ENCODE peak calls at places on chromosome 11, in seven cellular contexts. One of them, this sample, is unnamed.

GRCh38 chr11:77593883-77594282 is 4.1 kb downstream of the AQP11 start:
- DNase-seq in HCT116: no peak
- DNase-seq in HepG2: peak
- DNase-seq in GM12892: no peak
- DNase-seq in suprapubic skin: no peak
- DNase-seq in SK-N-SH: no peak
- DNase-seq in sigmoid colon: no peak
- DNase-seq in this sample: no peak

GRCh38 chr11:113817162-113817561 is 37.6 kb downstream of the CLDN25 start:
- DNase-seq in SK-N-SH: no peak
- DNase-seq in sigmoid colon: no peak
- DNase-seq in GM12892: no peak
- DNase-seq in HepG2: no peak
- DNase-seq in HCT116: no peak
- DNase-seq in suprapubic skin: no peak
- DNase-seq in this sample: no peak

GRCh38 chr11:3105791-3106735 is 48.8 kb upstream of the CARS1 start:
- DNase-seq in HCT116: no peak
- DNase-seq in SK-N-SH: peak
- DNase-seq in suprapubic skin: peak
- DNase-seq in sigmoid colon: peak
- DNase-seq in GM12892: no peak
- DNase-seq in HepG2: no peak
- DNase-seq in this sample: peak

GRCh38 chr11:28123151-28123571 is 15.0 kb downstream of the METTL15 start:
- DNase-seq in SK-N-SH: no peak
- DNase-seq in suprapubic skin: no peak
- DNase-seq in GM12892: no peak
- DNase-seq in sigmoid colon: no peak
- DNase-seq in HCT116: no peak
- DNase-seq in HepG2: peak
- DNase-seq in this sample: no peak

GRCh38 chr11:126488591-126489370 is 133.3 kb downstream of the ST3GAL4 start:
- DNase-seq in HCT116: no peak
- DNase-seq in SK-N-SH: no peak
- DNase-seq in HepG2: no peak
- DNase-seq in sigmoid colon: peak
- DNase-seq in suprapubic skin: no peak
- DNase-seq in GM12892: no peak
- DNase-seq in this sample: peak

GRCh38 chr11:65491163-65491465 is 7.7 kb upstream of the MALAT1 start:
- DNase-seq in suprapubic skin: peak
- DNase-seq in SK-N-SH: no peak
- DNase-seq in GM12892: no peak
- DNase-seq in HCT116: no peak
- DNase-seq in HepG2: no peak
- DNase-seq in sigmoid colon: peak
- DNase-seq in this sample: no peak

GRCh38 chr11:1341928-1342524 is 32.6 kb upstream of the TOLLIP start:
- DNase-seq in HCT116: no peak
- DNase-seq in HepG2: no peak
- DNase-seq in suprapubic skin: no peak
- DNase-seq in sigmoid colon: peak
- DNase-seq in SK-N-SH: no peak
- DNase-seq in GM12892: no peak
- DNase-seq in this sample: no peak

GRCh38 chr11:12184696-12185095 is 74.3 kb downstream of the MICAL2 start:
- DNase-seq in HepG2: no peak
- DNase-seq in sigmoid colon: no peak
- DNase-seq in HCT116: no peak
- DNase-seq in GM12892: no peak
- DNase-seq in suprapubic skin: no peak
- DNase-seq in SK-N-SH: no peak
- DNase-seq in this sample: no peak

GRCh38 chr11:19597194-19597593 is 115.4 kb upstream of the NAV2 start:
- DNase-seq in HCT116: no peak
- DNase-seq in SK-N-SH: peak
- DNase-seq in HepG2: no peak
- DNase-seq in sigmoid colon: no peak
- DNase-seq in suprapubic skin: no peak
- DNase-seq in GM12892: no peak
- DNase-seq in this sample: no peak

GRCh38 chr11:63933459-63933858 is 5.3 kb upstream of the NAA40 start:
- DNase-seq in HepG2: no peak
- DNase-seq in suprapubic skin: no peak
- DNase-seq in SK-N-SH: no peak
- DNase-seq in HCT116: no peak
- DNase-seq in sigmoid colon: no peak
- DNase-seq in GM12892: no peak
- DNase-seq in this sample: no peak

GRCh38 chr11:128210148-128210940 is 377.0 kb downstream of the ETS1 start:
- DNase-seq in HCT116: peak
- DNase-seq in sigmoid colon: no peak
- DNase-seq in HepG2: peak
- DNase-seq in SK-N-SH: no peak
- DNase-seq in GM12892: no peak
- DNase-seq in suprapubic skin: no peak
- DNase-seq in this sample: peak

GRCh38 chr11:112394304-112394703 is 133.6 kb upstream of the PLET1 start:
- DNase-seq in HCT116: no peak
- DNase-seq in SK-N-SH: no peak
- DNase-seq in HepG2: no peak
- DNase-seq in GM12892: no peak
- DNase-seq in sigmoid colon: no peak
- DNase-seq in suprapubic skin: no peak
- DNase-seq in this sample: no peak

GRCh38 chr11:31487848-31488247 is 21.6 kb downstream of the IMMP1L start:
- DNase-seq in HepG2: peak
- DNase-seq in sigmoid colon: no peak
- DNase-seq in HCT116: peak
- DNase-seq in suprapubic skin: no peak
- DNase-seq in GM12892: no peak
- DNase-seq in SK-N-SH: peak
- DNase-seq in this sample: no peak

DNA sequence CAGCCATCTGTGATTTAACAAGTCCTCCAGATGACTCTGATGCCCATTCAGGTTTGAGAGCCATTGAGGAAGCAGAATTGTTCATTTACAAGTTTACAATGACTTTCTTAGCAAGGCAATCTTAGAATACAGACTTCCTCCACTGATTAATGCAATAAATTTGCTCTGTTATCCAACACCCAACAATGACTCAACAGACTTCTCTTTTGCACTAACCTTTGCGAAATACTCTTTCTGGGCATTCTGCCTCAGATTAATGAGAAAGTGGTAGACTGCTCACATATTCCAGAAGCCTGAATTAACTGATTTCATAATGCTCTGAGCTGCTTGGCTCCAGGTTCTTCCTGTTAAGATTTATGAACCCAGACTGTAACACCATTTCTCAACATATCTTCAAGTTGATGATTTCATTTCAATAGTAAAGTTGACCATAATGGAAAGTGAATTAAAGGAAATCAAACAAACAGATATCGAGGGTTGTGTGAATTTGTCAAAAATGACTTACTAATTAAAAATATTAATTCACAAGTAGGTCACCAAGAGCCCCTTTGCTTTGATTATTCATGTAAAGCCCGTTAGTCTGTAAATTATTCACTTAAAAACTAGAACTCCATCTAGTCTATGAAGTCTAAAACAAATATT is 70.5 kb upstream of the BLID start:
- DNase-seq in SK-N-SH: no peak
- DNase-seq in HepG2: no peak
- DNase-seq in GM12892: no peak
- DNase-seq in HCT116: peak
- DNase-seq in sigmoid colon: no peak
- DNase-seq in suprapubic skin: no peak
- DNase-seq in this sample: no peak
- TF ChIP-seq POLR2AphosphoS5 in SK-N-SH: no peak
- TF ChIP-seq POLR2AphosphoS5 in HepG2: no peak
- TF ChIP-seq POLR2AphosphoS5 in GM12892: no peak
- TF ChIP-seq POLR2AphosphoS5 in HCT116: peak
- TF ChIP-seq POLR2AphosphoS5 in sigmoid colon: peak
- TF ChIP-seq POLR2AphosphoS5 in suprapubic skin: peak
- TF ChIP-seq POLR2AphosphoS5 in this sample: no peak

DNA sequence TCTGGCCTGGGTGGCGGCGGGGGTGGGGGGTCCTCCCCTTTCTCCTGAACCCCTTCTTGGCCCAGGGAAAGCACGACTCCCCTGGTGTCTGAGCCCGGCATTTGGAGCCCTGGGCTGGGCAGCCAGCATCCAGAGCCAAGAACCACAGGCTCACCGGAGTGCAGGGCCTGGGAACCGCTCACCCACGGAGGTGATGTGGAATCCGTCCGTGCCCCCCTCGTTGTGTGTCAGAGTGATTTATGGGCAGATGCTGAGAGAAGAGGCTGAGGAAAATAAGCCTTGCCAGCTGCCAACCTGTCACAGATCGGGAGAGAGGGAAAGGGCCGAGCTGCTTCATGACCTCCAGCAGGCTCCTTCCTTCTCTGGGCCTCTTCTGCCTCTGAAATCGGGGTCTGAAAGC is 33.7 kb downstream of the WNT11 start:
- DNase-seq in SK-N-SH: peak
- DNase-seq in suprapubic skin: no peak
- DNase-seq in HCT116: no peak
- DNase-seq in sigmoid colon: no peak
- DNase-seq in HepG2: no peak
- DNase-seq in GM12892: no peak
- DNase-seq in this sample: no peak
- TF ChIP-seq POLR2AphosphoS5 in SK-N-SH: no peak
- TF ChIP-seq POLR2AphosphoS5 in suprapubic skin: no peak
- TF ChIP-seq POLR2AphosphoS5 in HCT116: no peak
- TF ChIP-seq POLR2AphosphoS5 in sigmoid colon: no peak
- TF ChIP-seq POLR2AphosphoS5 in HepG2: no peak
- TF ChIP-seq POLR2AphosphoS5 in GM12892: no peak
- TF ChIP-seq POLR2AphosphoS5 in this sample: no peak

DNA sequence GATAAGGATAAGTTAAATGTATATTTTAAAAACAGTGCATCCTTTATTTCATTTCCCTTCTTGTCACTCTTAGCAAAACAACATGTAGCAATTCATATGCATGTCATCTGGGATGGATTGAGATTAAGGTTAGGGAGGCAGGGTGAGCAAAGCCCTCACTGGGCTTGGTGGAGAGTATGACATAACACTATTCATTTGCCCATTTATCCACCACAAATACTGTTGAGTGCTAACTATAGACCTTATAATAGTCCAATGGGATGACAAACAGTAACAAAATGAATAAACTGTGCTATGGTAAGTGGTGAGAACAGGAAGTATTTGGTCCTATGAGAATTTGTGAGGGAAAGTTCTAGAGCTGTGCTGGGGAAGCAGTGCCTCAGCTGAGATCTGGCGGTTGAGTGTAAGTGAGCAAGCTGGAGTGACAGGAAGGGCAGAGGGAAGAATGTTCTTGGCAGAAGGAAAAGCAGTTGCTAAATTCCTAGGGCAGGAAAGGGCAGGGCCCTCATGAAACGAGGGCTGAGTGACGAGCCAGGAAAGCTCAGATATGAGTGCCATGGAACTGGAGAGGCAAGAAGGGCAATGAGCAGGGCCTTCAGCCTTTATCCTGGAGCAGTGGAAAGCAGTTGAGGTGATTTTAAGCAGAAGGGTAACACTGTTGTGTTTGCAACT is 6.7 kb downstream of the HSD17B12 start:
- DNase-seq in sigmoid colon: no peak
- DNase-seq in HCT116: no peak
- DNase-seq in HepG2: no peak
- DNase-seq in GM12892: no peak
- DNase-seq in SK-N-SH: no peak
- DNase-seq in suprapubic skin: no peak
- DNase-seq in this sample: no peak
- TF ChIP-seq POLR2AphosphoS5 in sigmoid colon: peak
- TF ChIP-seq POLR2AphosphoS5 in HCT116: no peak
- TF ChIP-seq POLR2AphosphoS5 in HepG2: no peak
- TF ChIP-seq POLR2AphosphoS5 in GM12892: no peak
- TF ChIP-seq POLR2AphosphoS5 in SK-N-SH: no peak
- TF ChIP-seq POLR2AphosphoS5 in suprapubic skin: no peak
- TF ChIP-seq POLR2AphosphoS5 in this sample: no peak

GRCh38 chr11:47378011-47378835 is at the start of gene SPI1:
- DNase-seq in HCT116: no peak
- DNase-seq in GM12892: peak
- DNase-seq in SK-N-SH: peak
- DNase-seq in HepG2: no peak
- DNase-seq in sigmoid colon: peak
- DNase-seq in suprapubic skin: peak
- DNase-seq in this sample: no peak
- TF ChIP-seq POLR2AphosphoS5 in HCT116: no peak
- TF ChIP-seq POLR2AphosphoS5 in GM12892: peak
- TF ChIP-seq POLR2AphosphoS5 in SK-N-SH: no peak
- TF ChIP-seq POLR2AphosphoS5 in HepG2: no peak
- TF ChIP-seq POLR2AphosphoS5 in sigmoid colon: peak
- TF ChIP-seq POLR2AphosphoS5 in suprapubic skin: no peak
- TF ChIP-seq POLR2AphosphoS5 in this sample: no peak

GRCh38 chr11:75423721-75424120 is 9.3 kb downstream of the KLHL35 start:
- DNase-seq in HCT116: no peak
- DNase-seq in GM12892: peak
- DNase-seq in sigmoid colon: no peak
- DNase-seq in HepG2: no peak
- DNase-seq in suprapubic skin: no peak
- DNase-seq in SK-N-SH: no peak
- DNase-seq in this sample: no peak

GRCh38 chr11:75421902-75422247 is 11.1 kb downstream of the KLHL35 start:
- DNase-seq in GM12892: no peak
- DNase-seq in suprapubic skin: no peak
- DNase-seq in HepG2: no peak
- DNase-seq in sigmoid colon: no peak
- DNase-seq in SK-N-SH: no peak
- DNase-seq in HCT116: no peak
- DNase-seq in this sample: no peak

GRCh38 chr11:75424396-75424795 is 8.6 kb downstream of the KLHL35 start:
- DNase-seq in HCT116: no peak
- DNase-seq in HepG2: no peak
- DNase-seq in sigmoid colon: no peak
- DNase-seq in suprapubic skin: no peak
- DNase-seq in GM12892: no peak
- DNase-seq in SK-N-SH: no peak
- DNase-seq in this sample: no peak

GRCh38 chr11:75421035-75421602 is 11.9 kb downstream of the KLHL35 start:
- DNase-seq in SK-N-SH: peak
- DNase-seq in suprapubic skin: peak
- DNase-seq in GM12892: peak
- DNase-seq in sigmoid colon: no peak
- DNase-seq in HepG2: no peak
- DNase-seq in HCT116: no peak
- DNase-seq in this sample: no peak

GRCh38 chr11:75422248-75423231 is 10.5 kb downstream of the KLHL35 start:
- DNase-seq in suprapubic skin: peak
- DNase-seq in GM12892: peak
- DNase-seq in HepG2: peak
- DNase-seq in SK-N-SH: no peak
- DNase-seq in sigmoid colon: no peak
- DNase-seq in HCT116: no peak
- DNase-seq in this sample: no peak
- TF ChIP-seq POLR2AphosphoS5 in suprapubic skin: no peak
- TF ChIP-seq POLR2AphosphoS5 in GM12892: no peak
- TF ChIP-seq POLR2AphosphoS5 in HepG2: no peak
- TF ChIP-seq POLR2AphosphoS5 in SK-N-SH: no peak
- TF ChIP-seq POLR2AphosphoS5 in sigmoid colon: no peak
- TF ChIP-seq POLR2AphosphoS5 in HCT116: no peak
- TF ChIP-seq POLR2AphosphoS5 in this sample: no peak

DNA sequence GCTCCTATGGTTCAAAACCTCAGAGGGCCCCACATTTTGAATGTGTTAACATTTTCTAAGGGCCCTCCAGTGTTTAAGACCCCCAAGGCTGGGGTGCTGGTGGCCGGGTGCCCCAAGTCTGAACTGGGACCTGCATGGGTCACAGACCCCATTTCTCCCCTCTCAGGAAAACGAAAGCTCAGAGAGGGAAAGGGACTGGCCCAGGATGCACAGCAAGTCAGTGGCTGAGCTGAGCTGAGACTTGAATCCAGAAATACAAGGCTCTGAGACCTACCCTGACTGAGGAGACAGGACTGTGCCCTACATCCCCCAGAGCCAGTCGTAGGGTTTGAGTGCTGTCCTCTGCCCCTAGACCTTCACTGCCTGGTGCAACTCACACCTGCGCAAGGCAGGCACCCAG is 4.2 kb downstream of the ACTN3 start:
- DNase-seq in SK-N-SH: no peak
- DNase-seq in suprapubic skin: no peak
- DNase-seq in GM12892: no peak
- DNase-seq in HepG2: no peak
- DNase-seq in HCT116: no peak
- DNase-seq in sigmoid colon: no peak
- DNase-seq in this sample: no peak
- TF ChIP-seq POLR2AphosphoS5 in SK-N-SH: no peak
- TF ChIP-seq POLR2AphosphoS5 in suprapubic skin: no peak
- TF ChIP-seq POLR2AphosphoS5 in GM12892: no peak
- TF ChIP-seq POLR2AphosphoS5 in HepG2: no peak
- TF ChIP-seq POLR2AphosphoS5 in HCT116: no peak
- TF ChIP-seq POLR2AphosphoS5 in sigmoid colon: no peak
- TF ChIP-seq POLR2AphosphoS5 in this sample: no peak